ENCODE peak calls at places on chromosomes 5 and 9, in nine cellular contexts. E is GM23338, J is transverse colon, M is HL-60, R is heart left ventricle, N is prostate gland, W is Peyer's patch, Y is endodermal cell, Q is mammary epithelial cell. P is an unnamed sample.

GRCh38 chr5:179198865-179199645 is 138.9 kb downstream of the ZNF354C start:
- DNase-seq in E (no peak), J (no peak), M (no peak), R (no peak), N (no peak), W (no peak), Y (no peak), Q (no peak), P (no peak)

GRCh38 chr5:176606032-176606431 is 3.9 kb downstream of the GPRIN1 start:
- DNase-seq in E (no peak), J (no peak), M (no peak), R (no peak), N (no peak), W (no peak), Y (no peak), Q (no peak), P (no peak)

GRCh38 chr5:65874241-65874640 is 52.1 kb upstream of the ERBIN start:
- DNase-seq in E (no peak), J (no peak), M (no peak), R (no peak), N (no peak), W (no peak), Y (no peak), Q (peak), P (no peak)

GRCh38 chr5:66306105-66306843 is 162.2 kb downstream of the SREK1 start:
- DNase-seq in E (peak), J (peak), M (peak), R (peak), N (peak), W (peak), Y (peak), Q (peak), P (peak)

GRCh38 chr9:135334953-135335460 is 144.6 kb upstream of the PPP1R26 start:
- DNase-seq in E (no peak), J (no peak), M (no peak), R (no peak), N (no peak), W (no peak), Y (peak), Q (no peak), P (no peak)

GRCh38 chr5:150782850-150783249 is 4.3 kb downstream of the SMIM3 start:
- DNase-seq in E (no peak), J (no peak), M (no peak), R (no peak), N (no peak), W (no peak), Y (no peak), Q (no peak), P (no peak)

GRCh38 chr9:37369671-37370070 is 52.8 kb upstream of the GRHPR start:
- DNase-seq in E (no peak), J (no peak), M (no peak), R (no peak), N (no peak), W (peak), Y (peak), Q (no peak), P (no peak)

GRCh38 chr9:123033864-123034598 is 564 bp downstream of the GPR21 start:
- DNase-seq in E (no peak), J (no peak), M (no peak), R (no peak), N (no peak), W (no peak), Y (no peak), Q (no peak), P (no peak)

GRCh38 chr5:136016945-136017530 is 11.8 kb upstream of the TGFBI start:
- DNase-seq in E (no peak), J (no peak), M (no peak), R (no peak), N (no peak), W (no peak), Y (peak), Q (peak), P (no peak)

GRCh38 chr9:34993502-34994428 is 4.2 kb downstream of the DNAJB5 start:
- DNase-seq in E (peak), J (peak), M (no peak), R (peak), N (no peak), W (peak), Y (peak), Q (no peak), P (peak)

GRCh38 chr5:177113566-177114424 is 19.8 kb upstream of the NSD1 start:
- DNase-seq in E (peak), J (peak), M (peak), R (peak), N (peak), W (peak), Y (peak), Q (peak), P (peak)

GRCh38 chr5:60668715-60669304 is 31.2 kb downstream of the DEPDC1B start:
- DNase-seq in E (peak), J (no peak), M (no peak), R (no peak), N (no peak), W (no peak), Y (no peak), Q (peak), P (no peak)

GRCh38 chr5:57791875-57792274 is 309.3 kb upstream of the ACTBL2 start:
- DNase-seq in E (no peak), J (no peak), M (no peak), R (no peak), N (no peak), W (no peak), Y (no peak), Q (no peak), P (no peak)

GRCh38 chr5:57795203-57795602 is 312.6 kb upstream of the ACTBL2 start:
- DNase-seq in E (no peak), J (no peak), M (no peak), R (no peak), N (no peak), W (no peak), Y (no peak), Q (no peak), P (no peak)
- TF ChIP-seq CTCF in E (no peak), J (no peak), M (no peak), R (no peak), N (no peak), W (no peak), Y (no peak), Q (no peak), P (no peak)

GRCh38 chr5:149195962-149196361 is 54.7 kb downstream of the ABLIM3 start:
- DNase-seq in E (no peak), J (no peak), M (no peak), R (no peak), N (no peak), W (no peak), Y (no peak), Q (no peak), P (no peak)
- H3K27ac ChIP-seq in E (no peak), J (no peak), M (no peak), R (peak), N (no peak), W (no peak), Y (no peak), Q (no peak), P (no peak)

DNA sequence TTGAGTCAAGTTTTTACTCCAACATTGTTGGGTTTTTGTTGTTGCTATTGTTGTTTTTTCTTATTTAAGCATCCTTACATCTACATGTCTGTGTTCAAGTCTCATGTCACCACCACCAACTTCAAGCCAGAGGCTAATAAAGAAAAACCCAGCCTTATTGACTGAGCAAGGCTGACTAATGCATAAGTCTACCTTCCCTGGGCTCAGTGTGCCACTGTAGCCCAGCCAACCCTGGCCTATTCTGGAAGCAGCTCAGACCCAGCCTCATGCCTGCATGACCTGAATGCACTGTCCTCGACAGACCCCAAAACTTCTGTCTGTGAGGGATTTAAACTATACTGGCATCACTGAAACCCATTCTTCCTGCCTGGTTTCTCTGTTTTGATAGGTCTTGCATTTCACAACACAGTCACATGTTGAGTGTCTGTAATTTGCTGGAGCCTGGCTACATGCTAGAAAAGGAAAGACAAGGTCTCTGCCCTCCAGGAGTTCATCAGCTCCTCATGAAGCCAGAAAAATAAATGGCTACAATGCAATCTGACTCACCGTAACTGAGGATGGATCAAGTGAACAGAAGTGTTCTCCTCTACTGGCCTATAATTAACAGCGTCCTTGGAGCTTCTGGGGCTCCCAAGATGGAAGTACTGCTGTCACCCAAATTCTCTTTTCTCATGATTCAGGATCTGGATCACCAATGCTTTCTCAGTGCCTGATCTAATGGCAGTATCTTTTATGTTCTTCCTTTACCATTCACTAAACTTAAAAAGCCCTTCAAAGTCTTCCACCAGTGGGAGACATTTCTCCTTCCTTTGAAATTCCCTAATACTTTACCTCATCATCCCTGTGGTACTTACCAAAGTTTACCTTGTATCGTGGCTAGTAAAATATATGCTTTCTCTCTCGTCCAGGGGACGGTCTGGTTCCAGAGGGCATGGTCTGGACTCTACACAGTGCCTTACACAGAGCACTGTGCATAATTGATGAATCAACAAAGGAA is 103.9 kb upstream of the IFNE start:
- DNase-seq in E (no peak), J (no peak), M (no peak), R (no peak), N (no peak), W (no peak), Y (no peak), Q (no peak), P (no peak)
- TF ChIP-seq CTCF in E (peak), J (no peak), M (no peak), R (no peak), N (no peak), W (no peak), Y (peak), Q (peak), P (no peak)

GRCh38 chr9:120410925-120411501 is 169.0 kb downstream of the CDK5RAP2 start:
- DNase-seq in E (no peak), J (no peak), M (no peak), R (no peak), N (no peak), W (no peak), Y (no peak), Q (no peak), P (no peak)

GRCh38 chr9:120408680-120409258 is 171.2 kb downstream of the CDK5RAP2 start:
- DNase-seq in E (no peak), J (no peak), M (no peak), R (no peak), N (no peak), W (no peak), Y (no peak), Q (no peak), P (no peak)

GRCh38 chr9:120412425-120412951 is 167.5 kb downstream of the CDK5RAP2 start:
- DNase-seq in E (peak), J (no peak), M (no peak), R (no peak), N (peak), W (no peak), Y (peak), Q (no peak), P (no peak)

GRCh38 chr9:120413121-120414048 is 166.6 kb downstream of the CDK5RAP2 start:
- DNase-seq in E (peak), J (no peak), M (no peak), R (no peak), N (peak), W (no peak), Y (peak), Q (no peak), P (no peak)

DNA sequence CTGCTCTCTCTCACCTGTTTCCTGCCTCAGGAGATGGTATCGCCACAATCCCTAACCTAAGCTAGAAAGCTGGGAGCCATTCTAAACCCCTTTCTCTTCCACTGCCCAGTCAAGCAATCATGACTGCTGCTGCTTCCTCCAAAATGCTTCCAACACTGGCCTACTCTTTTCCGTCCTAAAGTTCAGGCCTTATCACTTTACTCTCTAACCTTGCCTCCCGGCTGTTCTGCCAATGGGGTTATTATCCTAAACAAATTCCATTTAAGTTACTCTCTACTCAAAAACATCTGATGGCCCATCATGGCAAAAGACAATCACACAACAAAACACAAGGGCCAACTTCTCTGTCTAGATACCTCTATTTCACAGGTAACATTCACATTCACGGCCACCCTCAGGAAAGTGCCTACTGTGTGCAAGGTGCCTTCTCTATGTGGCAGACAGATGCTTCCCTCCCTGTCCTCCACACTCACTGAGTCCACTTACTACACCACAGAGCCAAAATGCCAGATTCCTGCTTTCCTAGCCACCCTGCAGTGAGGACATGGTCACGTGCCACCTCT is 168.0 kb downstream of the CDK5RAP2 start:
- DNase-seq in E (peak), J (no peak), M (no peak), R (no peak), N (no peak), W (no peak), Y (no peak), Q (no peak), P (no peak)
- H3K27ac ChIP-seq in E (peak), J (peak), M (no peak), R (peak), N (peak), W (no peak), Y (no peak), Q (no peak), P (no peak)

DNA sequence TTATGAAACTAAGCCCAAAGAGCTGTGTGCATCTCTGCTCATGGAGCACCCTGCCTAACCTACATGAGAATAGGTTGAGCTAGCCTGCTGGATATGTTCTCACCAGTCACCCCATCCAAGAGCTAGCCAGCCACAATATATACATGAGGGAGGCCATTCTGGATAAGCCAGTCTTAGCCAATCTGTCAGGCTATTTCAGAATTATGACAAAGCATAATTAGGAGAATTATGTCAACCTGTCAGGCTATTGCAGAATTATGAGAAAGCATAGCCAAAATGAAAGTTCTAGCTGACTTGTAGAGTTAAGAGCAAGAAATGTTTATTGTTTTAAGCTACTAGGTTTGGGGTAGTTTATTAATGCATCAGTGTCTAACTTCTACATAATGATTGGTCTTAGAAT is 189.8 kb downstream of the WDR70 start:
- DNase-seq in E (no peak), J (no peak), M (no peak), R (no peak), N (no peak), W (no peak), Y (no peak), Q (no peak), P (no peak)
- TF ChIP-seq CTCF in E (no peak), J (no peak), M (no peak), R (no peak), N (no peak), W (no peak), Y (no peak), Q (no peak), P (no peak)

GRCh38 chr9:127424669-127424986 is 446 bp downstream of the ZNF79 start:
- DNase-seq in E (no peak), J (no peak), M (peak), R (no peak), N (no peak), W (no peak), Y (no peak), Q (no peak), P (no peak)
- H3K27ac ChIP-seq in E (no peak), J (peak), M (peak), R (peak), N (peak), W (peak), Y (no peak), Q (peak), P (no peak)

DNA sequence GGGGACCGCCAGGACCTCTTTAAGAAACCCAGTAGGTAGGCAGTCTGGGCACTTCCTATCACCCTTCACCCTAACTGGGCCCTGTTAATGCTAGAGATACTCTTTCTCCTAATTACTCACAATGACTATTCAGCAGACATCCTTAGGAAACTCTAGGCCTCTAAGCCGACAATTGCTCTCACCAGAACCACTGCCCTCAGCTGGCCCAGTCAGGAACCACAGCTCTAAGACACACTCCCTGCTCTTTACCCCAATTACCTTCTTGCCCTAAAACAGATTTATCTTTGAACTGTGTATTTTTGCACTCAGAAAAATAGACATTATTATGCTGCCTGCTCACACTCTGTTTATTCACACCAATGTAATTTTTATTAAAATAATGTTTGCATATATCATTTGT is 432.6 kb upstream of the SLC30A5 start:
- DNase-seq in E (peak), J (peak), M (no peak), R (no peak), N (no peak), W (no peak), Y (peak), Q (peak), P (no peak)
- TF ChIP-seq CTCF in E (peak), J (peak), M (no peak), R (peak), N (no peak), W (peak), Y (peak), Q (peak), P (no peak)

GRCh38 chr5:57382665-57383064 is 99.9 kb downstream of the ACTBL2 start:
- DNase-seq in E (no peak), J (no peak), M (no peak), R (no peak), N (no peak), W (no peak), Y (no peak), Q (no peak), P (no peak)
- H3K27ac ChIP-seq in E (no peak), J (no peak), M (no peak), R (no peak), N (no peak), W (no peak), Y (no peak), Q (no peak), P (no peak)

GRCh38 chr5:23330726-23331125 is 176.7 kb upstream of the PRDM9 start:
- DNase-seq in E (no peak), J (no peak), M (no peak), R (no peak), N (no peak), W (no peak), Y (no peak), Q (peak), P (no peak)

GRCh38 chr5:23332650-23333251 is 174.7 kb upstream of the PRDM9 start:
- DNase-seq in E (peak), J (no peak), M (no peak), R (no peak), N (no peak), W (no peak), Y (no peak), Q (peak), P (no peak)
- TF ChIP-seq CTCF in E (peak), J (no peak), M (no peak), R (no peak), N (no peak), W (no peak), Y (peak), Q (peak), P (no peak)

GRCh38 chr5:10559151-10559550 is 4.7 kb upstream of the ANKRD33B start:
- DNase-seq in E (no peak), J (no peak), M (no peak), R (no peak), N (no peak), W (peak), Y (no peak), Q (no peak), P (no peak)

GRCh38 chr5:10557747-10558295 is 6.0 kb upstream of the ANKRD33B start:
- DNase-seq in E (no peak), J (no peak), M (no peak), R (no peak), N (no peak), W (peak), Y (no peak), Q (no peak), P (no peak)

GRCh38 chr5:10556893-10557746 is 6.8 kb upstream of the ANKRD33B start:
- DNase-seq in E (no peak), J (no peak), M (no peak), R (no peak), N (no peak), W (peak), Y (no peak), Q (no peak), P (no peak)

GRCh38 chr5:10555134-10555733 is 8.6 kb upstream of the ANKRD33B start:
- DNase-seq in E (no peak), J (no peak), M (no peak), R (no peak), N (no peak), W (peak), Y (no peak), Q (peak), P (no peak)

GRCh38 chr5:10556331-10556807 is 7.5 kb upstream of the ANKRD33B start:
- DNase-seq in E (no peak), J (no peak), M (no peak), R (no peak), N (no peak), W (peak), Y (peak), Q (peak), P (no peak)
- H3K27ac ChIP-seq in E (no peak), J (no peak), M (no peak), R (no peak), N (no peak), W (no peak), Y (no peak), Q (no peak), P (no peak)

P was measured in ovary.